ENCODE peak calls at places on chromosomes 3 and 15, in eight cellular contexts. N is CD8-positive, alpha-beta memory T cell; Q is mesothelial cell of epicardium; M is amygdala; A is NCI-H1105; D is stimulated activated CD4-positive, alpha-beta T cell treated with anti-CD3 and anti-CD28 coated beads, Interleukin-2, amount 100 ng/mL, for 48 hours; H is amniotic stem cell; Z is HS-5. W is an unnamed sample.

GRCh38 chr15:73851679-73852078 is 21.7 kb upstream of the TBC1D21 start:
- DNase-seq in N (no peak), Q (peak), M (no peak), A (no peak), D (peak), H (peak), Z (no peak), W (peak)

GRCh38 chr3:126205717-126206655 is 25.6 kb upstream of the ALDH1L1 start:
- DNase-seq in N (no peak), Q (no peak), M (no peak), A (no peak), D (no peak), H (no peak), Z (no peak), W (no peak)

GRCh38 chr15:78989701-78990248 is 44.9 kb upstream of the CTSH start:
- DNase-seq in N (no peak), Q (no peak), M (no peak), A (no peak), D (no peak), H (no peak), Z (no peak), W (peak)

GRCh38 chr15:68224546-68225250 is 4.8 kb downstream of the CLN6 start:
- DNase-seq in N (no peak), Q (no peak), M (no peak), A (no peak), D (no peak), H (no peak), Z (no peak), W (no peak)

GRCh38 chr3:16085410-16085809 is 89.1 kb upstream of the GALNT15 start:
- DNase-seq in N (no peak), Q (no peak), M (no peak), A (no peak), D (no peak), H (no peak), Z (no peak), W (no peak)

GRCh38 chr15:83092309-83092976 is 15.0 kb upstream of the TM6SF1 start:
- DNase-seq in N (no peak), Q (no peak), M (no peak), A (no peak), D (no peak), H (no peak), Z (no peak), W (peak)

GRCh38 chr15:101295607-101296225 is 668 bp upstream of the SNRPA1 start:
- DNase-seq in N (no peak), Q (no peak), M (no peak), A (no peak), D (no peak), H (peak), Z (no peak), W (peak)

GRCh38 chr3:124829819-124830554 is 57.2 kb downstream of the ITGB5 start:
- DNase-seq in N (no peak), Q (no peak), M (no peak), A (no peak), D (no peak), H (no peak), Z (no peak), W (no peak)

W was measured in foreskin melanocyte.